ENCODE peak calls at places on chromosomes 6 and 20, in seven cellular contexts. D is IMR-90, Y is H9, W is neuronal stem cell, K is mesendoderm, Z is mesenchymal stem cell, J is H1. A is an unnamed sample.

GRCh38 chr6:91569071-91569470 is 982.2 kb upstream of the MAP3K7 start:
- DNase-seq in D (peak; percentile 53), Y (no peak), W (no peak), K (peak; percentile 3), Z (peak; percentile 40), J (no peak), A (no peak)

GRCh38 chr20:53738945-53739798 is 145.5 kb upstream of the ZNF217 start:
- DNase-seq in D (no peak), Y (no peak), W (no peak), K (no peak), Z (peak; percentile 48), J (no peak), A (peak; percentile 48)

GRCh38 chr6:101703311-101703710 is 309.8 kb downstream of the GRIK2 start:
- DNase-seq in D (no peak), Y (no peak), W (peak; percentile 24), K (no peak), Z (no peak), J (no peak), A (no peak)

GRCh38 chr6:10837009-10837691 is 1.2 kb downstream of the MAK start:
- DNase-seq in D (no peak), Y (peak; percentile 33), W (peak; percentile 62), K (peak; percentile 46), Z (peak; percentile 40), J (no peak), A (no peak)

GRCh38 chr20:37090357-37090871 is 5.4 kb downstream of the RBL1 start:
- DNase-seq in D (no peak), Y (no peak), W (no peak), K (no peak), Z (no peak), J (no peak), A (no peak)

GRCh38 chr20:63317601-63318291 is 24.8 kb downstream of the COL20A1 start:
- DNase-seq in D (no peak), Y (no peak), W (no peak), K (no peak), Z (no peak), J (no peak), A (no peak)

GRCh38 chr6:91299544-91300491 is 712.9 kb upstream of the MAP3K7 start:
- DNase-seq in D (peak; percentile 73), Y (peak; percentile 76), W (peak; percentile 51), K (peak; percentile 94), Z (peak; percentile 92), J (peak; percentile 79), A (no peak)

GRCh38 chr6:53113742-53114141 is 34.9 kb downstream of the GCM1 start:
- DNase-seq in D (no peak), Y (no peak), W (no peak), K (no peak), Z (no peak), J (no peak), A (no peak)

GRCh38 chr6:147132889-147133288 is 71.3 kb upstream of the STXBP5 start:
- DNase-seq in D (peak; percentile 62), Y (no peak), W (no peak), K (no peak), Z (no peak), J (no peak), A (no peak)

GRCh38 chr20:38296433-38296832 is 7.5 kb upstream of the BPI start:
- DNase-seq in D (no peak), Y (no peak), W (no peak), K (no peak), Z (no peak), J (no peak), A (no peak)

GRCh38 chr20:38883081-38883980 is 42.9 kb upstream of the FAM83D start:
- DNase-seq in D (peak; percentile 2), Y (no peak), W (no peak), K (no peak), Z (no peak), J (no peak), A (no peak)

GRCh38 chr6:166771701-166772100 is 144.7 kb upstream of the RPS6KA2 start:
- DNase-seq in D (no peak), Y (no peak), W (no peak), K (no peak), Z (no peak), J (no peak), A (no peak)

GRCh38 chr6:28597217-28597835 is 71.6 kb downstream of the GPX5 start:
- DNase-seq in D (peak; percentile 68), Y (peak; percentile 61), W (no peak), K (peak; percentile 82), Z (peak; percentile 64), J (no peak), A (peak; percentile 41)

GRCh38 chr6:143449731-143450452 is 603 bp downstream of the ADAT2 start:
- DNase-seq in D (peak; percentile 23), Y (peak; percentile 36), W (peak; percentile 3), K (peak; percentile 41), Z (peak; percentile 57), J (no peak), A (no peak)

GRCh38 chr6:41502607-41503434 is 43.4 kb upstream of the FOXP4 start:
- DNase-seq in D (no peak), Y (peak; percentile 69), W (no peak), K (peak; percentile 76), Z (peak; percentile 40), J (no peak), A (no peak)

GRCh38 chr6:169986171-169986847 is 234.9 kb downstream of the ERMARD start:
- DNase-seq in D (no peak), Y (no peak), W (no peak), K (no peak), Z (no peak), J (no peak), A (no peak)
- H3K18ac ChIP-seq in D (no peak overlapping the region), Y (no peak overlapping the region), W (peak overlapping the region; percentile 1), K (no peak overlapping the region), Z (no peak overlapping the region), J (no peak overlapping the region), A (no peak overlapping the region)

GRCh38 chr6:20879121-20879520 is 344.9 kb downstream of the CDKAL1 start:
- DNase-seq in D (no peak), Y (no peak), W (no peak), K (no peak), Z (no peak), J (no peak), A (peak; percentile 3)

GRCh38 chr6:20885076-20885475 is 350.8 kb downstream of the CDKAL1 start:
- DNase-seq in D (no peak), Y (no peak), W (no peak), K (no peak), Z (no peak), J (no peak), A (no peak)

GRCh38 chr6:20879526-20879925 is 345.3 kb downstream of the CDKAL1 start:
- DNase-seq in D (no peak), Y (no peak), W (no peak), K (no peak), Z (peak; percentile 5), J (no peak), A (peak; percentile 33)

GRCh38 chr6:20882014-20882413 is 347.8 kb downstream of the CDKAL1 start:
- DNase-seq in D (no peak), Y (peak; percentile 71), W (no peak), K (no peak), Z (no peak), J (no peak), A (no peak)

DNA sequence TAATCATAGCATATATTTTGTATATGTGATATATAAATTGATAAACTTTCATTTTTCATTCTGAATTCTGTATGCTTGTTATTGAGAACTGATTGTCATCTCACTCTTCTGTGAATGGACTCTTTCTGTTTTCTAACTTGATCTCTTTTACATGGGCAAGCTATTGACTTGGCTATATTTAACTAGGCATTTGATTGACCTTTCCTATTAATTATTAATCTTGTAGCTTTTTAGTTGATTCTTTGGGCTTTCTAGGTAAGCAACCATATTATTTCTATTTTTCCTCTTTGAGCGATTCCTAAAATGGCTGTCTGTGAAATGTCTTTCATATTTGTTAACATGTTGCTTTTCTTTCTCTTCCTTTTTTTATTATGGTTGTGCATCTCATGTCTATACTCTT is 347.1 kb downstream of the CDKAL1 start:
- DNase-seq in D (no peak), Y (no peak), W (no peak), K (no peak), Z (no peak), J (no peak), A (no peak)
- H3K18ac ChIP-seq in D (no peak overlapping the region), Y (no peak overlapping the region), W (no peak overlapping the region), K (no peak overlapping the region), Z (no peak overlapping the region), J (no peak overlapping the region), A (no peak overlapping the region)

GRCh38 chr6:63537126-63537958 is 34.9 kb upstream of the LOC128125822 start:
- DNase-seq in D (no peak), Y (no peak), W (no peak), K (peak; percentile 41), Z (no peak), J (no peak), A (no peak)
- H3K18ac ChIP-seq in D (no peak overlapping the region), Y (no peak overlapping the region), W (no peak overlapping the region), K (no peak overlapping the region), Z (no peak overlapping the region), J (no peak overlapping the region), A (no peak overlapping the region)

DNA sequence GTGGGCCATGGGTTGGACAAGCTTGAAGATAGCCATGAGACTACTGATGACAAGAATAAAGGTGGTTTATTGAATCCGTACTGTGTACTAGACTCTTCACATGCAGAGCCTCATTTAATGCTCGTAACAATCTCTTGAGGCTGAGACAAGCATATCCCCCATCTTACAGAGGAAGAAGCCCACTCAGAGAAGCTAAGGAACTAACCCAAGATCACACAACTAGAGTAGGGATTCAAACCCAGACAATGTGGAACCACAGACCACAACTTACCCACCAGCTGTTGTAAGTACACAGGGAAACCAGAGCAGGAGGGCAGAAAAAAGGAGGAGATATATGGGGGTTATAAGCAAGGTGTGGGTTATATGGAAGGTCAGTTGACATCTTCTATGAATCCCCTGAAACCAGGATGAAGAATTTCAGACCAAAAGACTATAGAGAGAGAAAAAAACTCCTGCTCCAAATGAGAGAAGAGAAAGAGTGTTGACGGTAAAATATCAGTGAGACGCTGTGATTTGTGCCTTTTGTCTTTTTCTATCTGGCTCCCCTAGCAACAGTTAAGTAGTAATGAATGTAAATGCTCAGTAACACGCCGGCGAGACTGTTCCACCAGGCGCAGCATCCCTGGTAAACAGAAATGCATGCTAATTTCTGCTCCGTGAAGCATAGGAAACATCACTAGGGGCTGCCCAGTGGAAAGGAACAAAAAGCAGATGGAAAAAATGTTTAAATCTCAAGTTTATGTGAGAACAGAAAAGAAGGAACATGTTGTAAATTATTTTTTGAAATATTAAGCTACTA is 80.1 kb upstream of the SLC22A16 start:
- DNase-seq in D (no peak), Y (no peak), W (no peak), K (no peak), Z (no peak), J (no peak), A (no peak)
- H3K18ac ChIP-seq in D (no peak overlapping the region), Y (no peak overlapping the region), W (no peak overlapping the region), K (no peak overlapping the region), Z (no peak overlapping the region), J (no peak overlapping the region), A (no peak overlapping the region)

DNA sequence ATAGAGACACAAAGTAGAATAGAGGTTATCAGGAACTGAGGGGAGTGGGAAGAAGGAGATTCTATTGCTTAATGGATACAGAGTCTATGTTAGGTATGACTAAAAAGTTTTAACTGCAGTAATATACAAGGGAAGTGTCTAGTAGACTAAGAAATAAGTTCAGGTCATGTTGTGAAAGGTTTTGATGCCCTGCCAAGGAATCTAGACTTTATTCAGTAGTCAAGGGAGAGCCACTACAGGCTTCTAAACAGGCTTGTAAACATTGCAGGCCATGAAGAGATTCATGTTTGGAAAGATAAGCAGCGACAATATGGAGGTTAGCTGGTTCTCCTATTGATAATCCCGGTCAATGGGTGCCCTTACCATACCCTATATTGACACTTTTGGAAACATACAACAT is 352.8 kb upstream of the SOX4 start:
- DNase-seq in D (peak; percentile 15), Y (no peak), W (no peak), K (no peak), Z (peak; percentile 38), J (no peak), A (no peak)
- H3K18ac ChIP-seq in D (no peak overlapping the region), Y (no peak overlapping the region), W (no peak overlapping the region), K (no peak overlapping the region), Z (no peak overlapping the region), J (no peak overlapping the region), A (no peak overlapping the region)

GRCh38 chr6:108968746-108969316 is 120.6 kb downstream of the ARMC2 start:
- DNase-seq in D (no peak), Y (no peak), W (no peak), K (no peak), Z (no peak), J (no peak), A (peak; percentile 51)
- H3K18ac ChIP-seq in D (no peak overlapping the region), Y (no peak overlapping the region), W (no peak overlapping the region), K (no peak overlapping the region), Z (no peak overlapping the region), J (no peak overlapping the region), A (no peak overlapping the region)